ENCODE peak calls at places on chromosomes 5 and 9, in four cellular contexts. One of them, this sample, is unnamed.

GRCh38 chr9:132923346-132923902 is 21.0 kb downstream of the TSC1 start:
- DNase-seq in right lobe of liver: no peak
- DNase-seq in H1: no peak
- DNase-seq in IMR-90: no peak
- DNase-seq in this sample: no peak

GRCh38 chr5:142012186-142012785 is 541 bp downstream of the GNPDA1 start:
- DNase-seq in right lobe of liver: no peak
- DNase-seq in IMR-90: no peak
- DNase-seq in H1: peak
- DNase-seq in this sample: no peak

GRCh38 chr9:130072515-130073235 is 19.0 kb downstream of the GPR107 start:
- DNase-seq in H1: no peak
- DNase-seq in IMR-90: peak
- DNase-seq in right lobe of liver: no peak
- DNase-seq in this sample: no peak

GRCh38 chr5:164627051-164627450 is 1121.6 kb downstream of the MAT2B start:
- DNase-seq in IMR-90: no peak
- DNase-seq in right lobe of liver: no peak
- DNase-seq in H1: no peak
- DNase-seq in this sample: no peak

GRCh38 chr5:131377785-131378325 is 114.0 kb downstream of the CDC42SE2 start:
- DNase-seq in IMR-90: peak
- DNase-seq in H1: no peak
- DNase-seq in right lobe of liver: no peak
- DNase-seq in this sample: no peak

GRCh38 chr9:120856700-120857099 is 14.0 kb upstream of the PSMD5 start:
- DNase-seq in right lobe of liver: peak
- DNase-seq in H1: no peak
- DNase-seq in IMR-90: no peak
- DNase-seq in this sample: no peak

GRCh38 chr5:128019391-128019790 is 64.2 kb upstream of the SLC12A2 start:
- DNase-seq in H1: no peak
- DNase-seq in IMR-90: no peak
- DNase-seq in right lobe of liver: no peak
- DNase-seq in this sample: no peak

GRCh38 chr9:92726971-92727715 is 37.5 kb downstream of the BICD2 start:
- DNase-seq in H1: no peak
- DNase-seq in IMR-90: peak
- DNase-seq in right lobe of liver: peak
- DNase-seq in this sample: no peak

GRCh38 chr5:120512068-120512467 is 48.0 kb downstream of the PRR16 start:
- DNase-seq in right lobe of liver: no peak
- DNase-seq in H1: peak
- DNase-seq in IMR-90: no peak
- DNase-seq in this sample: no peak

GRCh38 chr9:112112941-112113399 is 62.1 kb downstream of the SUSD1 start:
- DNase-seq in H1: peak
- DNase-seq in right lobe of liver: peak
- DNase-seq in IMR-90: no peak
- DNase-seq in this sample: no peak

GRCh38 chr9:35002623-35003022 is 13.1 kb downstream of the DNAJB5 start:
- DNase-seq in IMR-90: no peak
- DNase-seq in H1: no peak
- DNase-seq in right lobe of liver: no peak
- DNase-seq in this sample: no peak

GRCh38 chr9:107755267-107755666 is 265.7 kb upstream of the KLF4 start:
- DNase-seq in H1: no peak
- DNase-seq in right lobe of liver: no peak
- DNase-seq in IMR-90: peak
- DNase-seq in this sample: peak

GRCh38 chr5:55575815-55576583 is 41.2 kb upstream of the PLPP1 start:
- DNase-seq in right lobe of liver: no peak
- DNase-seq in IMR-90: peak
- DNase-seq in H1: no peak
- DNase-seq in this sample: no peak

GRCh38 chr9:8555767-8556500 is 756.4 kb upstream of the DMAC1 start:
- DNase-seq in H1: no peak
- DNase-seq in IMR-90: no peak
- DNase-seq in right lobe of liver: no peak
- DNase-seq in this sample: no peak

GRCh38 chr9:91905958-91906585 is 44.0 kb downstream of the ROR2 start:
- DNase-seq in IMR-90: no peak
- DNase-seq in right lobe of liver: no peak
- DNase-seq in H1: no peak
- DNase-seq in this sample: no peak

GRCh38 chr9:134175291-134175807 is 11.0 kb upstream of the RNU6ATAC start:
- DNase-seq in IMR-90: no peak
- DNase-seq in right lobe of liver: peak
- DNase-seq in H1: peak
- DNase-seq in this sample: peak

GRCh38 chr9:115263731-115264130 is 145.8 kb upstream of the TNC start:
- DNase-seq in right lobe of liver: no peak
- DNase-seq in IMR-90: peak
- DNase-seq in H1: no peak
- DNase-seq in this sample: no peak

GRCh38 chr5:151240891-151241290 is 12.1 kb upstream of the GM2A start:
- DNase-seq in H1: no peak
- DNase-seq in right lobe of liver: no peak
- DNase-seq in IMR-90: no peak
- DNase-seq in this sample: no peak

GRCh38 chr9:113597390-113598241 is 134.1 kb downstream of the RGS3 start:
- DNase-seq in IMR-90: no peak
- DNase-seq in H1: no peak
- DNase-seq in right lobe of liver: no peak
- DNase-seq in this sample: no peak

GRCh38 chr5:73030995-73031394 is 75.2 kb downstream of the FCHO2 start:
- DNase-seq in IMR-90: peak
- DNase-seq in H1: no peak
- DNase-seq in right lobe of liver: no peak
- DNase-seq in this sample: no peak

GRCh38 chr9:113529336-113530009 is 65.9 kb downstream of the RGS3 start:
- DNase-seq in right lobe of liver: no peak
- DNase-seq in IMR-90: no peak
- DNase-seq in H1: no peak
- DNase-seq in this sample: no peak

GRCh38 chr5:38866362-38867070 is 20.7 kb downstream of the OSMR start:
- DNase-seq in IMR-90: peak
- DNase-seq in right lobe of liver: no peak
- DNase-seq in H1: no peak
- DNase-seq in this sample: no peak

GRCh38 chr5:139549162-139549894 is 11.8 kb upstream of the UBE2D2 start:
- DNase-seq in IMR-90: no peak
- DNase-seq in H1: no peak
- DNase-seq in right lobe of liver: no peak
- DNase-seq in this sample: no peak

DNA sequence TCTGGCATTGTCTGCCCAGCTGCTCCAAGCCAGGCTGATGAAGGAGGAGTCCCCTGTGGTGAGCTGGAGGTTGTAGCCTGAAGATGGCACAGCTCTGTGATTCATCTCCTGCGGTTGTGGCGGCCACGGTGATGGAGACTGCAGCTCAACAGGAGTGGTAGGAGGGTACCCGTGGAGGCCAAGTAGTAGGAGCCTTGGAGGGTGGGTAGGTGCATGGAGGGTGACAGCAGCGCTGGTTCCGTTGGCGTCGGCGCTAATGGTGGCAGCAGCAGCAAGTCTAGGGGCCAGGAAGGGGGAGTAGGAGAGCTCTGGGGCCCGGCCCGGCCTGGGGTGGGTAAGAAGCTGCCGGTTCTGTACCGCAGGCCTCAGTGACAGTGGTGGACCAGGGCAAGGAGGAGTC is 22.4 kb upstream of the TRIM52 start:
- DNase-seq in H1: no peak
- DNase-seq in right lobe of liver: no peak
- DNase-seq in IMR-90: no peak
- DNase-seq in this sample: no peak
- TF ChIP-seq CTCF in H1: no peak
- TF ChIP-seq CTCF in right lobe of liver: no peak
- TF ChIP-seq CTCF in IMR-90: no peak
- TF ChIP-seq CTCF in this sample: no peak

GRCh38 chr9:124122321-124122720 is 110.8 kb downstream of the LHX2 start:
- DNase-seq in IMR-90: peak
- DNase-seq in right lobe of liver: no peak
- DNase-seq in H1: no peak
- DNase-seq in this sample: no peak

GRCh38 chr9:124124729-124125589 is 113.4 kb downstream of the LHX2 start:
- DNase-seq in IMR-90: no peak
- DNase-seq in right lobe of liver: no peak
- DNase-seq in H1: no peak
- DNase-seq in this sample: no peak

GRCh38 chr9:124121725-124122124 is 110.2 kb downstream of the LHX2 start:
- DNase-seq in IMR-90: no peak
- DNase-seq in right lobe of liver: no peak
- DNase-seq in H1: no peak
- DNase-seq in this sample: no peak

GRCh38 chr9:124120272-124120671 is 108.7 kb downstream of the LHX2 start:
- DNase-seq in H1: no peak
- DNase-seq in right lobe of liver: no peak
- DNase-seq in IMR-90: no peak
- DNase-seq in this sample: no peak

DNA sequence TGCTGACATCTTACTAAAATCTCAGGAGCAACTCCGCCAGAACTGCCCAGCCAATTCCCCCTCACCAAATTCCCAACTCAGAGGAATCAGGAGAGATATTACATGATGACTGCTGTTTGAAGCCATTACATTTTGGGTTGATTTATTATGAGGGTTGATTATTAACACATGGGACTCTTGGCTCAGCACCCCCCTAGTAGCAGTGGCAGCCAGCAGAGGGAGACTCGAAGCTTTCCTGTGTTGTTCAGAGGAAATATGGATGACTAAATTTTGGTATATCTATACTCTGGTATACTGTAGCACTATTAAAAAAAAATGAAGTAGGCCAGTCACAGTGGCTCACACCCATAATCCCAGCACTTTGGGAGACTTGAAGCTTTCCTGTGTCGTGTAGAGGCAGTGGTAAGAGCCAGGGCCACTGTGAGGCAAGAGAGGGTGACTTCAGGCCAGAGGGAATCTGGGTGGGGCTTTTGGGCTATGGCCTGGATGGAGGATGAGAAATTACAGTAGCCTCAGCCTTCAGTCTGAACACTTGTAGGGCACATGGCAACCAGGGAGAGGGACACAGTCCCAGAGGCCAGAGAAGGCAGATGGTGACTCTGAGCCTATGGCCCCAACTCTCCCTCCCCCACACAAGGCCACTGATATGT is 111.4 kb downstream of the LHX2 start:
- DNase-seq in IMR-90: peak
- DNase-seq in H1: no peak
- DNase-seq in right lobe of liver: no peak
- DNase-seq in this sample: no peak
- TF ChIP-seq CTCF in IMR-90: peak
- TF ChIP-seq CTCF in H1: no peak
- TF ChIP-seq CTCF in right lobe of liver: peak
- TF ChIP-seq CTCF in this sample: peak

GRCh38 chr5:132463808-132464154 is 26.8 kb downstream of the IRF1 start:
- DNase-seq in H1: no peak
- DNase-seq in right lobe of liver: no peak
- DNase-seq in IMR-90: no peak
- DNase-seq in this sample: no peak

GRCh38 chr5:132466453-132467291 is 23.9 kb downstream of the IRF1 start:
- DNase-seq in IMR-90: peak
- DNase-seq in right lobe of liver: peak
- DNase-seq in H1: no peak
- DNase-seq in this sample: peak

GRCh38 chr5:132465095-132465707 is 25.4 kb downstream of the IRF1 start:
- DNase-seq in IMR-90: no peak
- DNase-seq in H1: no peak
- DNase-seq in right lobe of liver: no peak
- DNase-seq in this sample: no peak

GRCh38 chr5:132462856-132463745 is 27.5 kb downstream of the IRF1 start:
- DNase-seq in H1: no peak
- DNase-seq in IMR-90: no peak
- DNase-seq in right lobe of liver: peak
- DNase-seq in this sample: no peak

GRCh38 chr5:132464155-132464939 is 26.2 kb downstream of the IRF1 start:
- DNase-seq in right lobe of liver: peak
- DNase-seq in H1: no peak
- DNase-seq in IMR-90: no peak
- DNase-seq in this sample: no peak
- TF ChIP-seq CTCF in right lobe of liver: peak
- TF ChIP-seq CTCF in H1: no peak
- TF ChIP-seq CTCF in IMR-90: peak
- TF ChIP-seq CTCF in this sample: no peak

DNA sequence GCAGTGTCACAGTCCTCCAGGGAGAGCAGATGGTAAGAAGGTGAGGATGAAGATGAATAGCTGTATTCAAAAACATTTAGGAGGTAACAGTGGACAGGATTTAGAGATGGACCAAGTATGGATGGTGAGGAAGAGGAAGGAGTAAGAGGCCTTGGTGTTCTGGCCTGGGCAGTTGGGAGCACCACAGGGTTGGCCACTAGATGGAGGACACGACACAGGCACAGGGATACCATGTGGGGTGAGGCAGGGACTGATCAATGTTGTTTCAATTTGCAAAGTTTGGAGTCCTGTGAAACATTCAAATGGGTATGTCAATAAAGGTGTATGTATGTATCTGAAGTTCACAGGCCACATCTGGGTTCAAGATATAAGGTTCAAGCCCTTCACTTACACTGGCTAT is 141.1 kb upstream of the RASEF start:
- DNase-seq in H1: no peak
- DNase-seq in IMR-90: no peak
- DNase-seq in right lobe of liver: no peak
- DNase-seq in this sample: no peak
- TF ChIP-seq CTCF in H1: peak
- TF ChIP-seq CTCF in IMR-90: no peak
- TF ChIP-seq CTCF in right lobe of liver: no peak
- TF ChIP-seq CTCF in this sample: no peak

DNA sequence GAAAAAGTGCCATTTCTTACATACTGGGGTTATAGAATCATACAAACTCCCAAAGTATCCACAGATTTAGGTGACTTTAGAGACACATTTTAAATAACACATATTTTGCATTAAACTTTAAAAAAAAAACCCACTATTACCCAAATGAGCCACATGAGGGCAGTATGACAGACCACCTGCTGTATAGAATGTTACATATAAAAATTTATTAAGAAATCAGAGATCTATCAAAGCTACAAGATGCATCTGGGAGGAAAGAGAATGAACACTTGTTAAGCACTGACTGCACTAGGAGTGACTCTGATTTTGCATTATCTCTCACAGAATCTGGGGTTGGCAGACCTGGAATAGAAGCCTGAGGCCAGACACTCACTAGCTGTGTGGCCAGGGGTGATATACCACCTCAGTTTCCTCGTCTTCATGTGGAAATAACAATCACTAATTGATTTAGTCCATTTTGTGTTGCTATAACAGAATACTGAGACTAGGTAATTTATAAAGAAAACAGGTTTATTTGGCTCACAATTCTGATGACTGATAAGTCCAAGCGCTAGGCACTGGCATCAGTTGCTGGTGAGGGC is 98.4 kb downstream of the ARSB start:
- DNase-seq in right lobe of liver: no peak
- DNase-seq in H1: no peak
- DNase-seq in IMR-90: peak
- DNase-seq in this sample: no peak
- TF ChIP-seq CTCF in right lobe of liver: peak
- TF ChIP-seq CTCF in H1: peak
- TF ChIP-seq CTCF in IMR-90: peak
- TF ChIP-seq CTCF in this sample: peak